ENCODE peak calls at places on chromosome 2, in ten cellular contexts. E, N, W, J, B, Z, H, Q, O and U are unnamed samples. For H3K36me3, the result is how much of the 10 kb centered on the place peaks cover.

GRCh38 chr2:186827862-186828492 is 21.0 kb downstream of the ZSWIM2 start:
- DNase-seq in O (no peak), N (no peak), H (no peak), Q (no peak), Z (no peak), E (no peak), B (no peak), J (no peak), W (no peak), U (no peak)

GRCh38 chr2:108297436-108298141 is 8.9 kb downstream of the SULT1C2 start:
- DNase-seq in Q (no peak), Z (no peak), W (no peak), B (no peak), N (no peak), O (no peak), E (no peak), H (no peak), J (no peak), U (no peak)

GRCh38 chr2:15173506-15173905 is 387.6 kb downstream of the NBAS start:
- DNase-seq in W (no peak), Z (no peak), J (no peak), B (no peak), O (no peak), H (no peak), Q (no peak), E (no peak), N (no peak), U (no peak)

GRCh38 chr2:148813603-148814065 is 61.4 kb upstream of the KIF5C start:
- DNase-seq in Z (no peak), Q (peak), J (peak), O (no peak), W (no peak), N (peak), H (peak), B (no peak), E (peak), U (peak)

GRCh38 chr2:95268208-95269035 is 5.8 kb upstream of the PROM2 start:
- DNase-seq in E (no peak), N (peak), O (peak), W (no peak), B (no peak), Q (no peak), J (no peak), H (no peak), Z (no peak), U (no peak)

GRCh38 chr2:189552334-189552990 is 28.1 kb downstream of the SLC40A1 start:
- DNase-seq in Q (no peak), O (no peak), N (no peak), B (no peak), J (no peak), Z (no peak), H (no peak), E (no peak), W (peak), U (no peak)

GRCh38 chr2:84636080-84636971 is 120.0 kb downstream of the DNAH6 start:
- DNase-seq in H (no peak), N (no peak), E (no peak), O (no peak), J (no peak), W (no peak), Q (no peak), B (no peak), Z (no peak), U (peak)

GRCh38 chr2:148303166-148303565 is 282.3 kb downstream of the MBD5 start:
- DNase-seq in H (peak), W (no peak), N (no peak), Z (no peak), Q (no peak), J (no peak), B (no peak), O (no peak), E (no peak), U (no peak)

GRCh38 chr2:126827371-126827770 is 71.3 kb upstream of the TEX51 start:
- DNase-seq in E (no peak), Q (no peak), J (no peak), Z (peak), O (no peak), W (no peak), B (no peak), N (no peak), H (no peak), U (no peak)

GRCh38 chr2:237405605-237406004 is 8.4 kb downstream of the COL6A3 start:
- DNase-seq in B (no peak), E (no peak), Q (no peak), H (no peak), Z (no peak), O (no peak), W (no peak), N (no peak), J (no peak), U (no peak)

GRCh38 chr2:202033317-202034248 is at the start of gene FZD7:
- DNase-seq in Q (peak), E (peak), H (peak), W (peak), O (peak), N (peak), Z (peak), B (peak), J (peak), U (peak)

GRCh38 chr2:96771792-96772618 is 11.3 kb downstream of the CNNM4 start:
- DNase-seq in H (no peak), B (no peak), W (no peak), Z (no peak), E (no peak), Q (no peak), J (no peak), O (no peak), N (peak), U (peak)

GRCh38 chr2:9300829-9301453 is 94.3 kb downstream of the ASAP2 start:
- DNase-seq in W (no peak), Q (no peak), E (peak), O (no peak), N (no peak), B (no peak), J (no peak), H (no peak), Z (no peak), U (no peak)

GRCh38 chr2:23649819-23650218 is 264.8 kb downstream of the KLHL29 start:
- DNase-seq in Z (no peak), H (no peak), Q (no peak), E (peak), B (no peak), W (no peak), N (no peak), O (no peak), J (no peak), U (no peak)

GRCh38 chr2:15092691-15093090 is 460.2 kb downstream of the LRATD1 start:
- DNase-seq in O (no peak), J (no peak), Q (no peak), B (no peak), W (no peak), E (no peak), H (no peak), N (no peak), Z (no peak), U (no peak)

GRCh38 chr2:27231921-27232320 is 14.8 kb downstream of the CAD start:
- DNase-seq in E (no peak), N (no peak), J (no peak), Z (peak), H (no peak), B (no peak), Q (no peak), W (no peak), O (no peak), U (no peak)

GRCh38 chr2:211157856-211158463 is 601.6 kb downstream of the CPS1 start:
- DNase-seq in B (no peak), W (peak), N (peak), O (peak), Q (peak), H (no peak), J (peak), Z (peak), E (peak), U (peak)

GRCh38 chr2:196677404-196677803 is 37.9 kb downstream of the CCDC150 start:
- DNase-seq in Q (no peak), H (no peak), O (no peak), J (no peak), W (no peak), N (no peak), B (no peak), Z (no peak), E (peak), U (no peak)

GRCh38 chr2:156695020-156695419 is 258.8 kb downstream of the GPD2 start:
- DNase-seq in N (no peak), H (no peak), W (no peak), Q (no peak), Z (no peak), B (no peak), J (no peak), O (no peak), E (no peak), U (no peak)

GRCh38 chr2:202960524-202960923 is 48.4 kb downstream of the CARF start:
- DNase-seq in J (no peak), N (no peak), E (no peak), H (no peak), Z (no peak), Q (no peak), W (no peak), B (no peak), O (no peak), U (no peak)

GRCh38 chr2:77387324-77387723 is 134.9 kb downstream of the LRRTM4 start:
- DNase-seq in B (no peak), N (no peak), H (peak), J (no peak), O (no peak), W (no peak), Q (no peak), Z (no peak), E (no peak), U (no peak)

GRCh38 chr2:206212673-206213513 is 53.2 kb downstream of the EEF1B2 start:
- DNase-seq in W (no peak), O (no peak), N (no peak), E (no peak), Z (no peak), Q (no peak), J (no peak), B (no peak), H (no peak), U (no peak)

GRCh38 chr2:188078544-188078943 is 213.1 kb upstream of the GULP1 start:
- DNase-seq in W (no peak), O (no peak), E (no peak), H (no peak), Q (peak), N (no peak), J (no peak), Z (no peak), B (no peak), U (no peak)

GRCh38 chr2:233075966-233076339 is 15.8 kb downstream of the INPP5D start:
- DNase-seq in E (no peak), O (peak), Z (no peak), J (no peak), W (no peak), B (no peak), H (no peak), Q (peak), N (peak), U (peak)

GRCh38 chr2:239195318-239195871 is 205.4 kb downstream of the HDAC4 start:
- DNase-seq in B (no peak), N (peak), Q (no peak), H (no peak), E (no peak), W (no peak), Z (peak), J (no peak), O (peak), U (no peak)

GRCh38 chr2:237282568-237283128 is 131.3 kb downstream of the COL6A3 start:
- DNase-seq in Z (no peak), N (no peak), W (no peak), J (no peak), Q (no peak), E (no peak), H (no peak), O (no peak), B (no peak), U (no peak)

GRCh38 chr2:22397847-22398246 is 987.1 kb upstream of the KLHL29 start:
- DNase-seq in O (no peak), Q (no peak), E (no peak), Z (no peak), W (no peak), H (no peak), B (no peak), N (no peak), J (no peak), U (no peak)

GRCh38 chr2:6203297-6203959 is 511.2 kb downstream of the SOX11 start:
- DNase-seq in Z (no peak), J (no peak), H (no peak), E (no peak), B (no peak), O (no peak), N (no peak), W (no peak), Q (no peak), U (no peak)

GRCh38 chr2:6027066-6027465 is 334.9 kb downstream of the SOX11 start:
- DNase-seq in Q (no peak), N (no peak), O (no peak), B (no peak), Z (no peak), E (no peak), J (no peak), W (no peak), H (no peak), U (no peak)

GRCh38 chr2:152581360-152581759 is 135.9 kb downstream of the PRPF40A start:
- DNase-seq in H (no peak), J (no peak), O (no peak), W (no peak), Q (no peak), N (no peak), Z (no peak), B (peak), E (no peak), U (no peak)

GRCh38 chr2:195590199-195590865 is 66.7 kb upstream of the SLC39A10 start:
- DNase-seq in E (no peak), B (no peak), H (no peak), W (no peak), Q (no peak), Z (no peak), O (no peak), J (no peak), N (no peak), U (no peak)

GRCh38 chr2:215479536-215480240 is 43.8 kb upstream of the FN1 start:
- DNase-seq in Q (no peak), W (peak), O (no peak), E (no peak), N (no peak), J (no peak), H (no peak), B (no peak), Z (no peak), U (no peak)

GRCh38 chr2:125658583-125658982 is 997.4 kb upstream of the GYPC start:
- DNase-seq in Z (no peak), W (no peak), E (no peak), O (no peak), H (no peak), B (no peak), Q (no peak), N (no peak), J (no peak), U (no peak)

GRCh38 chr2:134319581-134320246 is 65.8 kb downstream of the MGAT5 start:
- DNase-seq in B (no peak), O (no peak), J (no peak), N (no peak), Q (no peak), W (no peak), E (no peak), H (no peak), Z (no peak), U (no peak)
- H3K36me3 ChIP-seq in B (under half), O (under half), J (under half), N (under half), Q (under half), W (under half), E (under half), H (under half), Z (under half), U (under half)

GRCh38 chr2:181021199-181021789 is 40.9 kb downstream of the UBE2E3 start:
- DNase-seq in O (no peak), E (no peak), Q (no peak), Z (no peak), N (no peak), W (no peak), B (no peak), J (no peak), H (no peak), U (no peak)

GRCh38 chr2:181022652-181023051 is 42.2 kb downstream of the UBE2E3 start:
- DNase-seq in E (peak), W (peak), H (no peak), N (no peak), J (no peak), B (no peak), Q (no peak), O (no peak), Z (no peak), U (no peak)

GRCh38 chr2:181025004-181025403 is 44.6 kb downstream of the UBE2E3 start:
- DNase-seq in E (no peak), N (no peak), Q (no peak), W (no peak), Z (no peak), J (no peak), B (no peak), H (no peak), O (no peak), U (no peak)
- TF ChIP-seq EP300 in E (no peak), N (no peak), Q (no peak), W (no peak), Z (no peak), J (no peak), B (no peak), H (no peak), O (no peak), U (no peak)

DNA sequence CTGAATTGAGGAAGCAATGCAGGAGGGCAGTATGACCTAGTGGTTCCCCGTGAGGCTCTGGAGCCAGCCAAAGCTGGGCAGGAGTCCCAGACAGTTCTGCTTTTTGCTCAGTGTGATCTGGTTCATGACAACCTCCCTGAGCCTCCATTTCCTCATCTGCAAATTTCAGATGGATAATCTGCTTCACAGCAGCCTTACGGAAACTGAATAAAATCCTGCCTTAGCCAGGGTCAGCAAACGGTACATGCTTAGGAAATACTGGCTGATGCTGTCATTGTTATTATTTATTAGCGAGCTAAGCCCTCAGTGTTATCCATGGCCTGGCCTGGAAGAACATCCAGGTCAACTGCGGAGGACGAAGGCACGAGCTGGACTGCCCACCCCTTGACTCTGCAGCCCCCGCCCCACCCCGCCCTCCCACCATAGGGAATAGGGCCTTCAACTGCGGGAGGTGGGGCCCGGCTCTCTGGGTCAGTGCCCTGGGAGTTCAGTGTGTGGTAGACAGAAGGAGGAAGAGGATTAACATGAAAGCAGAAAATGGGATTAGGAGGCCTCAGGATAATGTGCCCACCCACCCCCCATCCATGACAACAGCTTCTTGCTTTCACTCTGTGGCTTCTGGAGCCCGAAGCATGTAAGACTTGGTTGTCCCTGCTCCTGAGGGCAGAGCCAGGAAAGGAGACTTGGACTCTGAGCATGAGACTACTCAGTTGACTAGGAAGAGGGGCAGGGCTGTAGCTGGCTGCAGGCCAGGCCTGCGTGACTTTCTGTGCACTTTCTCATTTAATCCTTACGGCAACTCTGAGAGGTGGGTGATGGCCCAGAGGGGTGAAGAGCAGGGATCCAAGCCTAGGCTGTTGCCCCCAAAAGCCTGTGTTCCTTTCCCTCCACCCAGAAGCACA is 13.1 kb downstream of the PKDCC start:
- DNase-seq in Z (peak), N (no peak), H (no peak), O (no peak), Q (no peak), B (no peak), E (no peak), W (no peak), J (no peak), U (peak)
- TF ChIP-seq POLR2AphosphoS5 in Z (peak), N (peak), H (no peak), O (no peak), Q (no peak), B (no peak), E (no peak), W (no peak), J (no peak), U (no peak)

DNA sequence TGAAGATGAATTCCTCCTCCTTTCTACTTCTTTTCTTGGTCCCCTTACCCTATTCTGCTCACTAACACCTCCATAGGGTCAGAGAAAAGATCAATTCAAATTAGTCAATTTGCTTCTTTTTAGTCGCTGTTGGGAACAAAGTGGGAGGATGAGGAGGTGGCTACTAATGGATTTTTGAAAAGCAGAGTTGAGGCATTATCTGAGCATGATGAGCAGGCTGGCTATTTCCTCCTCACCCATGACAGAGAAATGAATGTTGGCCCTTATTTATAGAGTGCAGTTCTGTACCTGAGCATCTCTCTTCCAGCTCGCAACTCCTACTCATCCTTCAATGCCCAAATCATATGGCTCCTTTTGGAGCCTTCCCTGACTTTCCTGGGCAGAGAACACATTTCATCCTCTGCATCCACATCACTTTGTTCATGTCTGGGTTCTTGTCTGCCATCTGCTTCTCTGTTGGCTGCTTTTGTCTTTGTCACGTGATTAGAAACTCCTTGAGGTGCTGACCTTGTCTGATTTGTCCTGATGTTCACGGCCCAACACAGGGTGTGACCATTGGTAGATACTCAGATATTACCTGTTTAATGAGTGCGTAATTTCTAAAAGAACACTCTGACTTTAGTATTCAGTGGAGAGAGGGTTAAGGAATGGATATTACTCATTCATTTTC is 45.9 kb downstream of the CYRIA start:
- DNase-seq in N (no peak), Z (no peak), J (no peak), E (no peak), Q (no peak), H (no peak), B (no peak), O (no peak), W (no peak), U (no peak)
- H3K36me3 ChIP-seq in N (under half), Z (under half), J (under half), E (under half), Q (under half), H (under half), B (under half), O (under half), W (under half), U (under half)

DNA sequence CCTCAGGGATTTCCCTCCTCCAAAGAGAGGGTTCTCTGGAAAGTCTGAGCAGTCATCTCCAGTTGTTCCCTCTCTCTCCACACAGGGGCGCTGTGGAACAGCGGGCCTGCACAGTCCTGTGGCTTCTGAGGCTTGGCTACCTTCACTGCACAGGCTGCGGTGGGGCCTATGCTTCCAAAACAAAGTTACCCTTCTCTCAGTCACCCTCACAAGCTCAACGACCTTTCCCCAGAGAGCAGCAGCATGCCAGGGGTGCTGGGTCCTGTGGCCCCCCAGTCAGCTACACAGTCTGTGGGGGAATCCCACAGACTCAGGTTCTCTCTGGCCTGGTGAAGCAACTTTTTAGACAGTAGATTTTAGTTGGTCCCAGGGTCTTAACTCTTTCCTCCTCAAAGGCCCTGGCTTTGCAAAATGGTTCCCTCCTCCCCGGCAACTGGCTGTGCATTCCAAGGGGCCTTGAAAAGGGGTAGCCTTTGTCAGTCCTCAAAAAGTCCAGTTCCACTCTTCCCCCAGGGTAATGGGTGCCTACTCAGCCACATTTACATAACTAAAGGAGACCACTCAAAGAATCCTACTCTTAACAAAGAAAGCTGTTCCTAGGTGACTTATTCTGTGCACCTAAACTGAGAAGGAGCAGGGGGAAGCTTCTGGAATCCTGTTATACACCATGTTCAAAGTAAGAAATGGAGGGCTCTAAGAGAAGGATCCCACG is 14.9 kb downstream of the B3GNT7 start:
- DNase-seq in B (no peak), J (peak), Q (no peak), N (no peak), O (no peak), E (no peak), W (no peak), H (peak), Z (no peak), U (no peak)
- TF ChIP-seq EP300 in B (no peak), J (no peak), Q (no peak), N (no peak), O (no peak), E (no peak), W (no peak), H (no peak), Z (no peak), U (no peak)